ENCODE peak calls at places on chromosomes 6 and 20, in six cellular contexts. One of them, this sample, is unnamed.

GRCh38 chr20:48668451-48668946 is 159.3 kb downstream of the PREX1 start:
- DNase-seq in tibial nerve: peak; percentile 31
- DNase-seq in MM.1S: no peak
- DNase-seq in Caco-2: no peak
- DNase-seq in heart left ventricle: no peak
- DNase-seq in choroid plexus epithelial cell: peak; percentile 49
- DNase-seq in this sample: no peak

GRCh38 chr20:10454135-10454750 is 19.1 kb downstream of the SLX4IP start:
- DNase-seq in MM.1S: peak; percentile 22
- DNase-seq in Caco-2: no peak
- DNase-seq in tibial nerve: no peak
- DNase-seq in heart left ventricle: no peak
- DNase-seq in choroid plexus epithelial cell: no peak
- DNase-seq in this sample: no peak

GRCh38 chr20:20009784-20010253 is 7.3 kb upstream of the NAA20 start:
- DNase-seq in Caco-2: no peak
- DNase-seq in choroid plexus epithelial cell: no peak
- DNase-seq in heart left ventricle: no peak
- DNase-seq in tibial nerve: no peak
- DNase-seq in MM.1S: no peak
- DNase-seq in this sample: no peak

GRCh38 chr6:106964954-106965353 is 9.6 kb downstream of the CD24 start:
- DNase-seq in tibial nerve: no peak
- DNase-seq in MM.1S: no peak
- DNase-seq in Caco-2: no peak
- DNase-seq in heart left ventricle: no peak
- DNase-seq in choroid plexus epithelial cell: no peak
- DNase-seq in this sample: no peak

GRCh38 chr6:39956951-39957350 is 22.7 kb upstream of the MOCS1 start:
- DNase-seq in tibial nerve: no peak
- DNase-seq in Caco-2: no peak
- DNase-seq in MM.1S: no peak
- DNase-seq in choroid plexus epithelial cell: peak; percentile 78
- DNase-seq in heart left ventricle: no peak
- DNase-seq in this sample: no peak

GRCh38 chr6:9659848-9660247 is 755.0 kb downstream of the TFAP2A start:
- DNase-seq in choroid plexus epithelial cell: no peak
- DNase-seq in tibial nerve: no peak
- DNase-seq in Caco-2: no peak
- DNase-seq in MM.1S: no peak
- DNase-seq in heart left ventricle: no peak
- DNase-seq in this sample: no peak

GRCh38 chr6:64955435-64955848 is 751.6 kb downstream of the EYS start:
- DNase-seq in heart left ventricle: peak; percentile 27
- DNase-seq in tibial nerve: no peak
- DNase-seq in Caco-2: no peak
- DNase-seq in MM.1S: no peak
- DNase-seq in choroid plexus epithelial cell: no peak
- DNase-seq in this sample: no peak

GRCh38 chr6:47200536-47201334 is 109.0 kb downstream of the TNFRSF21 start:
- DNase-seq in choroid plexus epithelial cell: no peak
- DNase-seq in MM.1S: no peak
- DNase-seq in tibial nerve: no peak
- DNase-seq in heart left ventricle: no peak
- DNase-seq in Caco-2: no peak
- DNase-seq in this sample: no peak

GRCh38 chr6:155310596-155310995 is 3.7 kb downstream of the TFB1M start:
- DNase-seq in tibial nerve: no peak
- DNase-seq in Caco-2: no peak
- DNase-seq in choroid plexus epithelial cell: peak; percentile 43
- DNase-seq in MM.1S: no peak
- DNase-seq in heart left ventricle: no peak
- DNase-seq in this sample: no peak

GRCh38 chr20:24816907-24817306 is 132.2 kb upstream of the CST7 start:
- DNase-seq in choroid plexus epithelial cell: no peak
- DNase-seq in heart left ventricle: no peak
- DNase-seq in Caco-2: no peak
- DNase-seq in MM.1S: no peak
- DNase-seq in tibial nerve: no peak
- DNase-seq in this sample: no peak

GRCh38 chr6:2919886-2920285 is 16.8 kb upstream of the SERPINB9 start:
- DNase-seq in MM.1S: no peak
- DNase-seq in Caco-2: no peak
- DNase-seq in choroid plexus epithelial cell: no peak
- DNase-seq in tibial nerve: no peak
- DNase-seq in heart left ventricle: no peak
- DNase-seq in this sample: no peak

GRCh38 chr20:37516697-37517370 is 4.2 kb upstream of the NNAT start:
- DNase-seq in Caco-2: peak; percentile 41
- DNase-seq in heart left ventricle: no peak
- DNase-seq in choroid plexus epithelial cell: peak; percentile 83
- DNase-seq in MM.1S: no peak
- DNase-seq in tibial nerve: no peak
- DNase-seq in this sample: no peak

GRCh38 chr6:169801396-169802160 is 50.2 kb downstream of the ERMARD start:
- DNase-seq in MM.1S: no peak
- DNase-seq in tibial nerve: no peak
- DNase-seq in choroid plexus epithelial cell: no peak
- DNase-seq in heart left ventricle: no peak
- DNase-seq in Caco-2: no peak
- DNase-seq in this sample: no peak

GRCh38 chr20:51516855-51517254 is 25.7 kb downstream of the NFATC2 start:
- DNase-seq in heart left ventricle: no peak
- DNase-seq in choroid plexus epithelial cell: no peak
- DNase-seq in MM.1S: no peak
- DNase-seq in Caco-2: no peak
- DNase-seq in tibial nerve: no peak
- DNase-seq in this sample: no peak

GRCh38 chr6:12324096-12324495 is 33.9 kb downstream of the EDN1 start:
- DNase-seq in heart left ventricle: no peak
- DNase-seq in MM.1S: no peak
- DNase-seq in choroid plexus epithelial cell: peak; percentile 84
- DNase-seq in tibial nerve: no peak
- DNase-seq in Caco-2: peak; percentile 88
- DNase-seq in this sample: no peak

GRCh38 chr20:17460119-17460518 is 71.1 kb downstream of the BFSP1 start:
- DNase-seq in choroid plexus epithelial cell: no peak
- DNase-seq in heart left ventricle: no peak
- DNase-seq in MM.1S: peak; percentile 44
- DNase-seq in tibial nerve: no peak
- DNase-seq in Caco-2: no peak
- DNase-seq in this sample: no peak

GRCh38 chr6:30152019-30152673 is 8.9 kb downstream of the TRIM10 start:
- DNase-seq in heart left ventricle: no peak
- DNase-seq in choroid plexus epithelial cell: no peak
- DNase-seq in tibial nerve: no peak
- DNase-seq in MM.1S: no peak
- DNase-seq in Caco-2: no peak
- DNase-seq in this sample: no peak

GRCh38 chr20:34435589-34435988 is 72.5 kb downstream of the ITCH start:
- DNase-seq in Caco-2: no peak
- DNase-seq in choroid plexus epithelial cell: no peak
- DNase-seq in heart left ventricle: no peak
- DNase-seq in MM.1S: no peak
- DNase-seq in tibial nerve: no peak
- DNase-seq in this sample: no peak

GRCh38 chr20:23445596-23446217 is 6.2 kb downstream of the CSTL1 start:
- DNase-seq in choroid plexus epithelial cell: peak; percentile 82
- DNase-seq in heart left ventricle: no peak
- DNase-seq in tibial nerve: no peak
- DNase-seq in MM.1S: no peak
- DNase-seq in Caco-2: no peak
- DNase-seq in this sample: no peak

GRCh38 chr6:6886160-6886885 is 221.4 kb upstream of the RREB1 start:
- DNase-seq in tibial nerve: no peak
- DNase-seq in choroid plexus epithelial cell: no peak
- DNase-seq in Caco-2: no peak
- DNase-seq in MM.1S: no peak
- DNase-seq in heart left ventricle: no peak
- DNase-seq in this sample: no peak

GRCh38 chr20:61647741-61648140 is 395.7 kb downstream of the CDH4 start:
- DNase-seq in heart left ventricle: peak; percentile 39
- DNase-seq in MM.1S: no peak
- DNase-seq in Caco-2: no peak
- DNase-seq in tibial nerve: no peak
- DNase-seq in choroid plexus epithelial cell: no peak
- DNase-seq in this sample: no peak

GRCh38 chr6:11384531-11385309 is 152.3 kb upstream of the NEDD9 start:
- DNase-seq in Caco-2: no peak
- DNase-seq in heart left ventricle: no peak
- DNase-seq in MM.1S: no peak
- DNase-seq in tibial nerve: no peak
- DNase-seq in choroid plexus epithelial cell: no peak
- DNase-seq in this sample: no peak

GRCh38 chr6:77456531-77457248 is 6.6 kb downstream of the HTR1B start:
- DNase-seq in tibial nerve: no peak
- DNase-seq in MM.1S: no peak
- DNase-seq in heart left ventricle: no peak
- DNase-seq in Caco-2: no peak
- DNase-seq in choroid plexus epithelial cell: peak; percentile 99
- DNase-seq in this sample: no peak

GRCh38 chr6:107083047-107083768 is 32.1 kb downstream of the BEND3 start:
- DNase-seq in heart left ventricle: no peak
- DNase-seq in tibial nerve: no peak
- DNase-seq in MM.1S: no peak
- DNase-seq in Caco-2: no peak
- DNase-seq in choroid plexus epithelial cell: no peak
- DNase-seq in this sample: no peak

GRCh38 chr6:1266686-1267056 is 45.2 kb upstream of the FOXQ1 start:
- DNase-seq in MM.1S: no peak
- DNase-seq in choroid plexus epithelial cell: no peak
- DNase-seq in tibial nerve: no peak
- DNase-seq in heart left ventricle: no peak
- DNase-seq in Caco-2: no peak
- DNase-seq in this sample: no peak

GRCh38 chr6:100446115-100446921 is 18.4 kb downstream of the SIM1 start:
- DNase-seq in Caco-2: no peak
- DNase-seq in tibial nerve: no peak
- DNase-seq in choroid plexus epithelial cell: no peak
- DNase-seq in heart left ventricle: no peak
- DNase-seq in MM.1S: no peak
- DNase-seq in this sample: no peak

GRCh38 chr6:27251672-27252251 is 4.3 kb downstream of the PRSS16 start:
- DNase-seq in choroid plexus epithelial cell: peak; percentile 79
- DNase-seq in MM.1S: peak; percentile 93
- DNase-seq in heart left ventricle: peak; percentile 70
- DNase-seq in Caco-2: peak; percentile 94
- DNase-seq in tibial nerve: no peak
- DNase-seq in this sample: peak; percentile 89

GRCh38 chr6:159727717-159728440 is 573 bp downstream of the WTAP start:
- DNase-seq in tibial nerve: no peak
- DNase-seq in choroid plexus epithelial cell: peak; percentile 42
- DNase-seq in MM.1S: peak; percentile 8
- DNase-seq in Caco-2: peak; percentile 57
- DNase-seq in heart left ventricle: no peak
- DNase-seq in this sample: peak; percentile 37

GRCh38 chr6:36912583-36912982 is 26.8 kb downstream of the C6orf89 start:
- DNase-seq in choroid plexus epithelial cell: peak; percentile 94
- DNase-seq in heart left ventricle: no peak
- DNase-seq in MM.1S: peak; percentile 80
- DNase-seq in tibial nerve: no peak
- DNase-seq in Caco-2: no peak
- DNase-seq in this sample: no peak

GRCh38 chr6:52457096-52457495 is 37.0 kb downstream of the EFHC1 start:
- DNase-seq in choroid plexus epithelial cell: no peak
- DNase-seq in tibial nerve: no peak
- DNase-seq in heart left ventricle: no peak
- DNase-seq in MM.1S: no peak
- DNase-seq in Caco-2: no peak
- DNase-seq in this sample: no peak

GRCh38 chr6:134802426-134803058 is 147.4 kb downstream of the ALDH8A1 start:
- DNase-seq in choroid plexus epithelial cell: no peak
- DNase-seq in MM.1S: no peak
- DNase-seq in tibial nerve: no peak
- DNase-seq in heart left ventricle: no peak
- DNase-seq in Caco-2: peak; percentile 50
- DNase-seq in this sample: no peak

GRCh38 chr6:17867880-17868279 is 119.6 kb downstream of the KIF13A start:
- DNase-seq in choroid plexus epithelial cell: peak; percentile 81
- DNase-seq in tibial nerve: no peak
- DNase-seq in heart left ventricle: no peak
- DNase-seq in Caco-2: no peak
- DNase-seq in MM.1S: no peak
- DNase-seq in this sample: no peak

GRCh38 chr20:11266571-11266970 is 592.8 kb upstream of the JAG1 start:
- DNase-seq in Caco-2: no peak
- DNase-seq in choroid plexus epithelial cell: no peak
- DNase-seq in heart left ventricle: no peak
- DNase-seq in tibial nerve: no peak
- DNase-seq in MM.1S: no peak
- DNase-seq in this sample: no peak

GRCh38 chr6:87472525-87473418 is at the start of gene SLC35A1:
- DNase-seq in heart left ventricle: peak; percentile 95
- DNase-seq in MM.1S: peak; percentile 79
- DNase-seq in Caco-2: peak; percentile 73
- DNase-seq in choroid plexus epithelial cell: peak; percentile 86
- DNase-seq in tibial nerve: peak; percentile 68
- DNase-seq in this sample: peak; percentile 74
- TF ChIP-seq CTCF in heart left ventricle: peak; percentile 21
- TF ChIP-seq CTCF in MM.1S: no peak
- TF ChIP-seq CTCF in Caco-2: peak; percentile 14
- TF ChIP-seq CTCF in choroid plexus epithelial cell: peak; percentile 31
- TF ChIP-seq CTCF in tibial nerve: peak; percentile 42
- TF ChIP-seq CTCF in this sample: peak; percentile 36

GRCh38 chr20:4512891-4513550 is 208.7 kb upstream of the PRND start:
- DNase-seq in choroid plexus epithelial cell: peak; percentile 97
- DNase-seq in tibial nerve: no peak
- DNase-seq in heart left ventricle: no peak
- DNase-seq in MM.1S: no peak
- DNase-seq in Caco-2: no peak
- DNase-seq in this sample: no peak
- TF ChIP-seq CTCF in choroid plexus epithelial cell: no peak
- TF ChIP-seq CTCF in tibial nerve: no peak
- TF ChIP-seq CTCF in heart left ventricle: no peak
- TF ChIP-seq CTCF in MM.1S: no peak
- TF ChIP-seq CTCF in Caco-2: no peak
- TF ChIP-seq CTCF in this sample: no peak

GRCh38 chr20:13771853-13772453 is 12.8 kb downstream of the ESF1 start:
- DNase-seq in tibial nerve: no peak
- DNase-seq in heart left ventricle: no peak
- DNase-seq in Caco-2: no peak
- DNase-seq in MM.1S: peak; percentile 28
- DNase-seq in choroid plexus epithelial cell: peak; percentile 48
- DNase-seq in this sample: no peak
- TF ChIP-seq CTCF in tibial nerve: peak; percentile 38
- TF ChIP-seq CTCF in heart left ventricle: peak; percentile 44
- TF ChIP-seq CTCF in Caco-2: no peak
- TF ChIP-seq CTCF in MM.1S: peak; percentile 43
- TF ChIP-seq CTCF in choroid plexus epithelial cell: peak; percentile 45
- TF ChIP-seq CTCF in this sample: peak; percentile 69

GRCh38 chr6:131813991-131814390 is 6.2 kb downstream of the ENPP1 start:
- DNase-seq in Caco-2: no peak
- DNase-seq in MM.1S: no peak
- DNase-seq in heart left ventricle: no peak
- DNase-seq in tibial nerve: no peak
- DNase-seq in choroid plexus epithelial cell: no peak
- DNase-seq in this sample: no peak
- TF ChIP-seq CTCF in Caco-2: no peak
- TF ChIP-seq CTCF in MM.1S: no peak
- TF ChIP-seq CTCF in heart left ventricle: no peak
- TF ChIP-seq CTCF in tibial nerve: no peak
- TF ChIP-seq CTCF in choroid plexus epithelial cell: no peak
- TF ChIP-seq CTCF in this sample: no peak